ENCODE peak calls at places on chromosome 14, in seven cellular contexts. C is cardiac muscle cell; E is hepatocyte; P is mammary epithelial cell; X is ovary; T is CD8-positive, alpha-beta T cell; R is HCT116. G is an unnamed sample. For H3K4me1, the result is how much of the 10 kb centered on the place peaks cover.

GRCh38 chr14:106417224-106418049 is 891.1 kb downstream of the TMEM121 start:
- DNase-seq in C (no peak), E (peak), P (no peak), X (peak), T (peak), R (peak), G (no peak)

GRCh38 chr14:94387051-94388026 is 1.1 kb downstream of the SERPINA1 start:
- DNase-seq in C (no peak), E (no peak), P (no peak), X (no peak), T (no peak), R (no peak), G (no peak)

GRCh38 chr14:68476212-68476964 is 316.5 kb downstream of the ZFP36L1 start:
- DNase-seq in C (no peak), E (peak), P (peak), X (no peak), T (no peak), R (no peak), G (peak)

GRCh38 chr14:101556566-101557320 is 4.6 kb upstream of the DIO3 start:
- DNase-seq in C (no peak), E (no peak), P (no peak), X (no peak), T (no peak), R (no peak), G (no peak)

GRCh38 chr14:53360821-53361220 is 207.7 kb upstream of the DDHD1 start:
- DNase-seq in C (no peak), E (no peak), P (no peak), X (no peak), T (no peak), R (no peak), G (no peak)

GRCh38 chr14:104284107-104284592 is 145.8 kb downstream of the KIF26A start:
- DNase-seq in C (no peak), E (no peak), P (no peak), X (peak), T (no peak), R (no peak), G (no peak)

GRCh38 chr14:95062946-95063345 is 94.4 kb downstream of the DICER1 start:
- DNase-seq in C (no peak), E (no peak), P (no peak), X (no peak), T (no peak), R (no peak), G (no peak)

GRCh38 chr14:54435500-54435981 is 5.6 kb downstream of the CNIH1 start:
- DNase-seq in C (no peak), E (peak), P (peak), X (no peak), T (no peak), R (no peak), G (no peak)

GRCh38 chr14:68633131-68633991 is 159.5 kb downstream of the ZFP36L1 start:
- DNase-seq in C (no peak), E (peak), P (peak), X (no peak), T (no peak), R (no peak), G (no peak)

GRCh38 chr14:61269321-61270083 is 11.6 kb downstream of the TMEM30B start:
- DNase-seq in C (peak), E (peak), P (peak), X (peak), T (peak), R (peak), G (peak)

GRCh38 chr14:53953828-53954550 is 2.6 kb downstream of the BMP4 start:
- DNase-seq in C (peak), E (peak), P (peak), X (peak), T (no peak), R (no peak), G (peak)

GRCh38 chr14:42980419-42980818 is 1373.7 kb downstream of the LRFN5 start:
- DNase-seq in C (no peak), E (no peak), P (no peak), X (no peak), T (no peak), R (no peak), G (no peak)

GRCh38 chr14:90458536-90458935 is 61.7 kb downstream of the CALM1 start:
- DNase-seq in C (no peak), E (no peak), P (peak), X (no peak), T (no peak), R (no peak), G (no peak)

GRCh38 chr14:21915814-21916213 is 242.2 kb upstream of the OR4E1 start:
- DNase-seq in C (no peak), E (peak), P (peak), X (no peak), T (no peak), R (no peak), G (no peak)

GRCh38 chr14:53331247-53331646 is 178.1 kb upstream of the DDHD1 start:
- DNase-seq in C (no peak), E (no peak), P (peak), X (no peak), T (no peak), R (no peak), G (no peak)

GRCh38 chr14:76564471-76565119 is 188.7 kb downstream of the ESRRB start:
- DNase-seq in C (peak), E (no peak), P (peak), X (no peak), T (no peak), R (peak), G (no peak)

GRCh38 chr14:33563492-33563891 is 387.4 kb downstream of the EGLN3 start:
- DNase-seq in C (no peak), E (no peak), P (peak), X (no peak), T (no peak), R (no peak), G (no peak)

GRCh38 chr14:72736348-72736747 is 157.6 kb downstream of the DPF3 start:
- DNase-seq in C (no peak), E (no peak), P (no peak), X (no peak), T (no peak), R (no peak), G (no peak)

GRCh38 chr14:70809238-70810214 is at the start of gene MAP3K9:
- DNase-seq in C (peak), E (peak), P (peak), X (peak), T (peak), R (peak), G (peak)

GRCh38 chr14:103916636-103917262 is 11.5 kb upstream of the TDRD9 start:
- DNase-seq in C (no peak), E (no peak), P (no peak), X (no peak), T (no peak), R (no peak), G (peak)

GRCh38 chr14:63182967-63183366 is 21.3 kb upstream of the RHOJ start:
- DNase-seq in C (no peak), E (no peak), P (no peak), X (no peak), T (no peak), R (no peak), G (no peak)
- H3K4me1 ChIP-seq in C (under half), E (under half), P (under half), X (under half), T (under half), R (under half), G (under half)

DNA sequence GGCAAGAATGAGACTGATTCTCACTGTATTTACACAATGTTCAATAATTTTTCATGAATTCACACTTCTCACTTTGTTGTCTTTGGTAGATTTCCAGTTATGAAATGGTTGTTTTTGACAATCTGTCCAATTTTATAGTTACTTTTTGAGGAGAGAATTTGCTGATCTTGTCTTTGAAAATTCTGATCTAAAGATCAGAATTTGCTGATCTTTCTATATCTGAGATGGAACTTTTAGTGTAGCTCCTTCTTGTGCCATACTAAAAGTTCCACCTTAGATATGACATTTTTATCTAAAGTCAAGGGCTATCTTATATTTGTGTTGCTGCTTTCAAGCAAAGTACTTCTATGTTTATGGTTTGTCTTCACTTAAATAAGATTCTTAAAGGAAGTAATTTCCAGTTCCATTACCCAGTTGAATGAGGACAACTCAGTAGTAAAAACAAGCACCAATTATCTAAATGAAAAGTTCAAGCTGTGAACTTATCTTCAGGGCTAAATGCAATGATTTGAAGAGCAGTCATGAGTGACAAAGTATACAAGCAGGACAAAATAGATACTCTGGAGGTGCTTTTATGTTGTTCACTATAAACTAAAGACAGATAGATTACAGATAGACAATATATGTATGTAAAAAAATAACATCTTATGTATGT is 76.4 kb upstream of the FOXG1 start:
- DNase-seq in C (no peak), E (no peak), P (no peak), X (no peak), T (no peak), R (no peak), G (no peak)
- TF ChIP-seq CTCF in C (no peak), E (no peak), P (no peak), X (no peak), T (no peak), R (no peak), G (no peak)

DNA sequence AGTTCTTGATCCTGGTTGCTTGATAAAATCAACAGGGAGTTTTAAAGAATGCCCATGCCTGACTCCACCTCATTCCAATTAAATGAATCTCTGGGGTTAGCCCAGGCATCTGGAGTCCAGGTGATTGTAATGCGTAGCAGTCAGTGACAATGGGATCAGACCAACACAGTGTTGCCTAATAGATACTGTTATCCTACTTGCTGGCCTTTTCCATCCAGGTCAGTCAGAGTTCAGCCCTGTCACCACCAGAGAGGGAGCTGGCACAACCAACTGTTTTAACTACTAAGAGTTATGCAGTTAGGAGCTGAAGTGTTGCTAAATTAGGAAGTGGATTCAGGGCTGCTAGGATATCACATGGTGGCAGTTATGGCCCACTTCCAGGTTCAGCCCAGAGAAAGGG is 107.1 kb downstream of the GPR135 start:
- DNase-seq in C (peak), E (peak), P (peak), X (no peak), T (no peak), R (peak), G (peak)
- H3K4me3 ChIP-seq in C (no peak), E (no peak), P (no peak), X (no peak), T (no peak), R (no peak), G (no peak)

GRCh38 chr14:50060871-50061663 is 55.3 kb downstream of the VCPKMT start:
- DNase-seq in C (no peak), E (peak), P (peak), X (peak), T (peak), R (no peak), G (peak)

GRCh38 chr14:50062438-50063039 is 53.8 kb downstream of the VCPKMT start:
- DNase-seq in C (peak), E (peak), P (peak), X (no peak), T (peak), R (peak), G (no peak)

GRCh38 chr14:50064993-50065392 is 51.4 kb downstream of the VCPKMT start:
- DNase-seq in C (no peak), E (no peak), P (peak), X (no peak), T (peak), R (no peak), G (no peak)

GRCh38 chr14:50061664-50062437 is 54.5 kb downstream of the VCPKMT start:
- DNase-seq in C (peak), E (peak), P (peak), X (no peak), T (peak), R (no peak), G (no peak)

GRCh38 chr14:50063876-50064420 is 52.4 kb downstream of the VCPKMT start:
- DNase-seq in C (no peak), E (no peak), P (no peak), X (no peak), T (no peak), R (no peak), G (no peak)
- H3K4me1 ChIP-seq in C (under half), E (under half), P (under half), X (under half), T (half or more), R (under half), G (under half)

GRCh38 chr14:92553456-92553855 is 39.9 kb downstream of the RIN3 start:
- DNase-seq in C (peak), E (peak), P (no peak), X (peak), T (no peak), R (no peak), G (no peak)

GRCh38 chr14:92549853-92550244 is 36.3 kb downstream of the RIN3 start:
- DNase-seq in C (no peak), E (no peak), P (no peak), X (no peak), T (no peak), R (no peak), G (peak)

GRCh38 chr14:92552066-92552465 is 38.5 kb downstream of the RIN3 start:
- DNase-seq in C (no peak), E (no peak), P (no peak), X (no peak), T (no peak), R (no peak), G (no peak)

GRCh38 chr14:92549096-92549852 is 35.7 kb downstream of the RIN3 start:
- DNase-seq in C (no peak), E (no peak), P (no peak), X (no peak), T (no peak), R (no peak), G (peak)

DNA sequence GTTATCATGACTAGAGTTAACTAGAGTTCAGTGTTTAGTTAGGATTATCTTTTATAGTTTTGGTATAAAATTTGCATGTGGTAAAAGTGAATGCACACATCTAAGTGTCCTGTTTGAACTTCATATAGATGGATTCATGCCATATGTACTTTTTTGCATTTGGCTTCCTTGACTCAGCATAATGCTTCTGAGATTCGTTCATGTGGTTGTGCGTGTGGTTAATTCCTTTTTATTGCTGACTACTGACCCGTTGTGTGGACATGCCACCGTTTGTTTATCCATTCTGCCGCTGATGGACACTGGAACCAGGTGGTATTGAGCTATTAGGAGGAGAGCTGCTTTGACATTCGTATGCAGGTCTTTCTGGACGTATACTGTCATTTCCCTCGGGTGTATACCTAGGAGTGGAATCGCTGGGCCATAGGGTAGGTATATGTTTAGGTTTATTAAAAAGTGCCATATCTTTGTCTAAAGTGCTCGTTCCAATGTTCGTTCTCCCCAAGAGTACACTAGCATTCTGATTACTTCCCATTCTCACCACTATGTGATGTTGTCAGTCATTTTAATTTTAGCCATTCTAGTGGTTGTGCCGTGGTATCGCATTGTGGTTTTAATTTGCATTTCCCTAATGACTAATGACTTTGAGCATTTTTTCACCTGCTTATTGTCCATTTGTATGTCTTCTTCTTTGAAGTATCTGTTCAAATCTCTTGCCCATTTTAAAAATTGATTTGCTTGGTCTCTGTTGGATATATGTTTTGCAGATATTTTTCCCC is 37.7 kb downstream of the RIN3 start:
- DNase-seq in C (no peak), E (no peak), P (no peak), X (no peak), T (no peak), R (no peak), G (no peak)
- TF ChIP-seq CTCF in C (no peak), E (no peak), P (no peak), X (no peak), T (peak), R (no peak), G (no peak)

DNA sequence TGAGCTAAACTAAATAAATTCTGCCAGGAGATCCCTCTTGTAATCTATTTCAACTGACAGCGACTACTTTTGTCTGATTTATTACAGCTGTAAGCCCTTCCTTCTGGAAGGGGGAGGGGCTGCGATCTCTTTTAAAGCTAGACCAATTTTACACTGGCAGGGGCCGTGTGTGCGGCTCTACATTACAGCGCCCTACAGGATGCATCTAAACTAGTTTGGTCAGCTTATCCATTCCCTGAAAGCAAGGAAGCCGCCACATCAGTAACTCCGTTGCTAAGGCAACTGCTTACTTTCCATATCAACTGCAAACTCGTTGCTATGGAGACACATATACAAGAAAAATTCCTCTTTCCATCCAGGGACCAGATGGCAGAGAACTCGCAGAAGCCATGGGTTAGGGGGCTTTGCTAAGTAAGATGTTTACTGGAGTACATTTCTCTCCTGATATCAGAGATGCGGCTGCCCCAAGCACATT is 17.4 kb downstream of the FOXN3 start:
- DNase-seq in C (peak), E (peak), P (no peak), X (no peak), T (no peak), R (no peak), G (no peak)
- H3K4me3 ChIP-seq in C (no peak), E (no peak), P (no peak), X (no peak), T (no peak), R (no peak), G (no peak)

GRCh38 chr14:65356327-65356836 is 56.1 kb upstream of the FUT8 start:
- DNase-seq in C (no peak), E (peak), P (peak), X (no peak), T (peak), R (peak), G (no peak)
- H3K4me1 ChIP-seq in C (under half), E (under half), P (half or more), X (under half), T (under half), R (under half), G (under half)

GRCh38 chr14:74913986-74914573 is 9.0 kb downstream of the RPS6KL1 start:
- DNase-seq in C (peak), E (peak), P (peak), X (peak), T (no peak), R (peak), G (peak)
- TF ChIP-seq CTCF in C (peak), E (peak), P (peak), X (peak), T (no peak), R (peak), G (peak)